ENCODE peak calls at places on chromosomes 2 and 18, in four cellular contexts. C, G, V and L are unnamed samples.

GRCh38 chr2:113240915-113241911 is 37.5 kb downstream of the PAX8 start:
- DNase-seq in V (peak), G (peak), C (peak), L (peak)

GRCh38 chr18:60684843-60685513 is 312.4 kb upstream of the MC4R start:
- DNase-seq in V (peak), G (no peak), C (peak), L (peak)

GRCh38 chr2:176582990-176583481 is 313.8 kb downstream of the MTX2 start:
- DNase-seq in G (no peak), C (peak), V (peak), L (peak)

GRCh38 chr2:65130440-65131175 is 702 bp upstream of the RAB1A start:
- DNase-seq in G (peak), C (no peak), V (no peak), L (no peak)

GRCh38 chr2:100394111-100394641 is 23.3 kb downstream of the CHST10 start:
- DNase-seq in V (no peak), C (no peak), G (no peak), L (no peak)

GRCh38 chr2:136985044-136985443 is 219.7 kb downstream of the THSD7B start:
- DNase-seq in C (no peak), V (no peak), G (no peak), L (no peak)

GRCh38 chr2:42923632-42924425 is 131.4 kb upstream of the HAAO start:
- DNase-seq in C (no peak), V (no peak), G (no peak), L (no peak)

GRCh38 chr2:17573085-17573805 is 32.7 kb downstream of the VSNL1 start:
- DNase-seq in C (no peak), V (peak), G (no peak), L (no peak)

GRCh38 chr2:152890746-152891145 is 172.3 kb downstream of the ARL6IP6 start:
- DNase-seq in V (no peak), G (no peak), C (no peak), L (no peak)

GRCh38 chr2:64214281-64215115 is 70.3 kb upstream of the PELI1 start:
- DNase-seq in G (no peak), C (no peak), V (no peak), L (no peak)

GRCh38 chr18:80193701-80194100 is 53.6 kb downstream of the PARD6G start:
- DNase-seq in G (no peak), V (no peak), C (no peak), L (no peak)

GRCh38 chr2:119263025-119263424 is 39.4 kb downstream of the STEAP3 start:
- DNase-seq in V (no peak), C (no peak), G (no peak), L (no peak)

GRCh38 chr2:96399342-96400048 is 63.9 kb downstream of the NCAPH start:
- DNase-seq in V (no peak), C (no peak), G (no peak), L (no peak)

GRCh38 chr2:20614201-20615045 is 36.5 kb downstream of the HS1BP3 start:
- DNase-seq in C (no peak), V (peak), G (no peak), L (no peak)

GRCh38 chr2:17729880-17730279 is 23.7 kb downstream of the SMC6 start:
- DNase-seq in C (no peak), G (no peak), V (no peak), L (no peak)

GRCh38 chr2:174686430-174686829 is 77.8 kb downstream of the CHRNA1 start:
- DNase-seq in C (no peak), V (no peak), G (no peak), L (no peak)

GRCh38 chr2:239303711-239304532 is 96.9 kb downstream of the HDAC4 start:
- DNase-seq in V (no peak), G (no peak), C (no peak), L (no peak)
- H3K27ac ChIP-seq in V (no peak), G (no peak), C (no peak), L (no peak)

GRCh38 chr2:190359896-190360376 is 16.5 kb downstream of the INPP1 start:
- DNase-seq in V (peak), C (no peak), G (no peak), L (no peak)
- TF ChIP-seq TCF7L2 in V (no peak), C (no peak), G (no peak), L (no peak)

GRCh38 chr2:16496426-16497388 is 168.9 kb downstream of the CYRIA start:
- DNase-seq in G (no peak), V (no peak), C (no peak), L (no peak)
- TF ChIP-seq REST in G (no peak), V (no peak), C (no peak), L (no peak)

DNA sequence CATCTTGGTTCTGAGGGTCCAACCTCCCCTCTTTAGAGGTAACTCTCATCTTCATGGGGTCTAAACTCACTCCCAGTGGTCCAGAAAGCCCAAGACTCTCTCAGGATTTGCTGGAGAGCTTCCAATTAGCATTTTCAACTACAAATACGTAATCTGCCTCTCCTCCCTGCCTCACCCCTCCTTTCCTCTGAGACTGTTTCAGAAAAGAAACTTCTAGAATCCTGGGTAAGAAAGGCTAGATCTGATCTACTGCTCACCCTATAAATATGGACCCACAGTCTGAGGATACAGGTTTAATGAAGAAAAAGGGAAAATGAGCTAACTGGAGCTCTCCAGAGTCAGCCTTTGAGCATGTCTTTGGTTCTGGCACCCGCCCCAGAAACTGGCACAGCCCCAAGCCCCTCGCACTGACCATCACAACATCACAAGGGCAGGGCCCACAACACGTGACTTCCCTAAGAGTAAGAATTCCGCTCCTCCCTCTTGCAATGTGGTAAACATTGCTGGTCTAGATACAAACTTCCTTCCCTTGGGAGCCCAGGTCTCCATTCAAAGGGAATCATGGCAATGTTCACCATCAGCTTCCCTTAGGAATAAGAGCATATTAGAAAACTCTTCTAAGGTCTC is 21.7 kb upstream of the IHH start:
- DNase-seq in C (no peak), G (no peak), V (no peak), L (no peak)
- H3K27ac ChIP-seq in C (no peak), G (no peak), V (no peak), L (no peak)

GRCh38 chr2:33411765-33412164 is 64.7 kb upstream of the RASGRP3 start:
- DNase-seq in C (no peak), V (peak), G (no peak), L (no peak)
- TF ChIP-seq TCF7L2 in C (no peak), V (no peak), G (no peak), L (no peak)